ENCODE peak calls at places on chromosomes 12 and 14, in ten cellular contexts. L is cardiac septum; O is effector memory CD4-positive, alpha-beta T cell; J is neural crest cell; T is Right ventricle myocardium superior; Y is GOT3; I is HT-29; C is NCI-H146; E is Jurkat, Clone E6-1; Z is iPS-NIHi11. M is an unnamed sample.
A peak's percentile ranks its signal among the peaks of the same experiment; 100 is the strongest.

GRCh38 chr14:99575043-99576023 is 28.7 kb downstream of the CCDC85C start:
- DNase-seq in J (no peak), Y (no peak), L (peak; percentile 87), I (peak; percentile 54), Z (no peak), C (no peak), E (no peak), O (no peak), T (no peak), M (no peak)

GRCh38 chr12:53674977-53675700 is 744 bp downstream of the ATP5MC2 start:
- DNase-seq in Y (no peak), O (no peak), I (peak; percentile 15), E (no peak), T (no peak), Z (no peak), J (no peak), L (no peak), C (no peak), M (no peak)

GRCh38 chr12:51955702-51956101 is 4.2 kb downstream of the ACVR1B start:
- DNase-seq in I (no peak), J (no peak), L (no peak), Z (no peak), E (no peak), O (no peak), C (no peak), T (no peak), Y (no peak), M (no peak)

GRCh38 chr12:131950182-131950913 is 606 bp downstream of the EP400 start:
- DNase-seq in Y (no peak), O (peak; percentile 33), I (peak; percentile 16), L (peak; percentile 76), J (peak; percentile 14), E (no peak), Z (peak; percentile 60), C (peak; percentile 52), T (peak; percentile 61), M (peak; percentile 90)

GRCh38 chr14:71684323-71684722 is 247.9 kb upstream of the RGS6 start:
- DNase-seq in I (no peak), L (no peak), J (no peak), Y (no peak), E (no peak), O (no peak), C (no peak), T (no peak), Z (no peak), M (no peak)

GRCh38 chr14:90368946-90369721 is 27.7 kb upstream of the CALM1 start:
- DNase-seq in J (no peak), T (no peak), E (no peak), I (peak; percentile 52), C (peak; percentile 17), O (no peak), Y (no peak), L (no peak), Z (no peak), M (no peak)

GRCh38 chr14:105294142-105294597 is 6.6 kb downstream of the BRF1 start:
- DNase-seq in O (peak; percentile 31), E (no peak), C (peak; percentile 21), J (no peak), Z (no peak), L (peak; percentile 88), T (peak; percentile 86), Y (no peak), I (no peak), M (no peak)

GRCh38 chr14:96501383-96501745 is 818 bp upstream of the PAPOLA start:
- DNase-seq in J (no peak), Z (no peak), O (no peak), T (no peak), E (no peak), I (no peak), Y (no peak), L (no peak), C (no peak), M (no peak)

GRCh38 chr12:58395470-58395869 is 454.1 kb downstream of the ATP23 start:
- DNase-seq in T (no peak), J (no peak), O (no peak), L (no peak), I (no peak), E (no peak), Y (no peak), C (no peak), Z (no peak), M (no peak)

GRCh38 chr12:52552681-52553195 is at the start of gene KRT71:
- DNase-seq in Z (no peak), O (no peak), I (no peak), L (no peak), T (no peak), Y (no peak), J (no peak), E (no peak), C (no peak), M (no peak)

GRCh38 chr14:51041853-51042252 is 53.1 kb downstream of the TRIM9 start:
- DNase-seq in L (no peak), Y (no peak), J (no peak), C (no peak), E (no peak), I (no peak), O (no peak), T (no peak), Z (no peak), M (no peak)

GRCh38 chr14:94113908-94114588 is 3.5 kb downstream of the IFI27 start:
- DNase-seq in Z (no peak), J (no peak), C (no peak), I (no peak), L (peak; percentile 38), E (no peak), O (no peak), T (no peak), Y (no peak), M (peak; percentile 41)

GRCh38 chr14:101872333-101872732 is 92.0 kb upstream of the DYNC1H1 start:
- DNase-seq in I (no peak), T (no peak), J (no peak), E (no peak), Z (no peak), Y (no peak), O (no peak), L (no peak), C (no peak), M (no peak)

GRCh38 chr12:51150777-51151176 is 22.2 kb downstream of the TFCP2 start:
- DNase-seq in O (no peak), Y (no peak), I (no peak), L (no peak), Z (no peak), T (no peak), C (no peak), J (no peak), E (no peak), M (no peak)

GRCh38 chr12:117513353-117513752 is 151.9 kb upstream of the NOS1 start:
- DNase-seq in L (no peak), I (no peak), T (no peak), Y (no peak), C (no peak), J (no peak), E (no peak), O (no peak), Z (no peak), M (no peak)

GRCh38 chr12:120640840-120641833 is 711 bp downstream of the CABP1 start:
- DNase-seq in L (no peak), T (peak; percentile 74), O (peak; percentile 25), E (no peak), J (peak; percentile 48), Y (no peak), C (peak; percentile 46), Z (peak; percentile 84), I (peak; percentile 54), M (no peak)

GRCh38 chr14:99080306-99080705 is 191.7 kb downstream of the BCL11B start:
- DNase-seq in C (no peak), J (no peak), E (no peak), Z (no peak), T (no peak), O (no peak), I (no peak), L (no peak), Y (no peak), M (peak; percentile 55)

GRCh38 chr14:104878582-104878981 is 13.5 kb downstream of the CEP170B start:
- DNase-seq in Z (peak; percentile 6), Y (no peak), T (peak; percentile 34), C (peak; percentile 29), I (no peak), E (no peak), L (no peak), J (no peak), O (no peak), M (no peak)

GRCh38 chr14:22314183-22314820 is 274.7 kb downstream of the DAD1 start:
- DNase-seq in L (no peak), T (no peak), O (no peak), C (no peak), J (peak; percentile 45), Y (no peak), I (peak; percentile 69), Z (peak; percentile 66), E (no peak), M (no peak)

GRCh38 chr12:120540445-120540844 is 6.3 kb downstream of the RNF10 start:
- DNase-seq in L (no peak), O (no peak), C (no peak), Z (no peak), Y (no peak), T (no peak), J (no peak), I (no peak), E (no peak), M (no peak)

GRCh38 chr14:101624579-101624978 is 63.3 kb downstream of the DIO3 start:
- DNase-seq in Z (no peak), Y (no peak), L (no peak), J (no peak), T (no peak), O (no peak), E (no peak), C (no peak), I (no peak), M (no peak)

GRCh38 chr12:121534495-121535148 is 46.2 kb downstream of the KDM2B start:
- DNase-seq in O (peak; percentile 73), I (no peak), J (no peak), T (peak; percentile 37), C (no peak), L (no peak), Z (peak; percentile 60), Y (no peak), E (no peak), M (no peak)

GRCh38 chr12:131831021-131831571 is 2.9 kb downstream of the MMP17 start:
- DNase-seq in O (no peak), L (no peak), Z (no peak), I (no peak), Y (no peak), J (no peak), E (no peak), C (peak; percentile 78), T (no peak), M (no peak)

GRCh38 chr12:108856428-108857157 is 790 bp downstream of the SSH1 start:
- DNase-seq in Y (peak; percentile 13), T (peak; percentile 87), E (no peak), L (peak; percentile 93), C (peak; percentile 16), J (no peak), I (peak; percentile 43), Z (no peak), O (peak; percentile 40), M (peak; percentile 92)

GRCh38 chr12:8887285-8887715 is 27.0 kb upstream of the PHC1 start:
- DNase-seq in O (no peak), C (no peak), J (no peak), Z (no peak), Y (no peak), T (no peak), E (no peak), I (no peak), L (no peak), M (no peak)

GRCh38 chr12:53205747-53206146 is 1.3 kb downstream of the ITGB7 start:
- DNase-seq in L (no peak), E (no peak), C (no peak), Y (peak; percentile 37), I (no peak), Z (no peak), O (peak; percentile 28), J (no peak), T (peak; percentile 45), M (no peak)

GRCh38 chr14:38143651-38144505 is 63.8 kb upstream of the SSTR1 start:
- DNase-seq in J (no peak), Z (peak; percentile 11), I (no peak), T (no peak), E (no peak), Y (no peak), L (no peak), O (no peak), C (no peak), M (no peak)

GRCh38 chr12:123436017-123436964 is at the start of gene RILPL2:
- DNase-seq in T (peak; percentile 93), O (peak; percentile 90), Y (peak; percentile 63), Z (peak; percentile 89), C (peak; percentile 54), I (peak; percentile 80), E (peak; percentile 76), L (peak; percentile 98), J (peak; percentile 75), M (peak; percentile 95)

M was measured in mesenteric fat pad.